ENCODE peak calls at places on chromosomes 11 and 22, in eight cellular contexts. H is neuronal stem cell; S is Daoy; G is astrocyte of the spinal cord; K is stimulated activated CD4-positive, alpha-beta T cell treated with anti-CD3 and anti-CD28 coated beads, Interleukin-12 subunit alpha, Interleukin-12 subunit beta, amount 100 ng/mL, for 24 hours; V is HTR-8/SVneo; N is NCI-H446 treated with DMSO at 0.1 percent for 48 hours; Z is Caco-2. W is an unnamed sample.

GRCh38 chr11:396948-397548 is 3.0 kb downstream of the PKP3 start:
- DNase-seq in H (no peak), S (peak; percentile 87), G (peak; percentile 66), K (no peak), V (no peak), N (no peak), Z (no peak), W (no peak)

GRCh38 chr22:39724390-39724789 is 153.8 kb downstream of the CACNA1I start:
- DNase-seq in H (no peak), S (peak; percentile 14), G (no peak), K (no peak), V (no peak), N (no peak), Z (no peak), W (peak; percentile 21)

GRCh38 chr22:31313366-31314147 is 21.3 kb upstream of the PIK3IP1 start:
- DNase-seq in H (peak; percentile 54), S (peak; percentile 28), G (peak; percentile 67), K (peak; percentile 67), V (peak; percentile 44), N (peak; percentile 38), Z (peak; percentile 66), W (peak; percentile 62)

GRCh38 chr11:44593194-44593593 is 27.7 kb downstream of the CD82 start:
- DNase-seq in H (no peak), S (no peak), G (no peak), K (no peak), V (no peak), N (no peak), Z (no peak), W (no peak)

GRCh38 chr11:85809881-85810280 is 1.1 kb downstream of the SYTL2 start:
- DNase-seq in H (no peak), S (peak; percentile 23), G (no peak), K (no peak), V (peak; percentile 66), N (no peak), Z (peak; percentile 69), W (peak; percentile 22)

GRCh38 chr11:17531818-17532131 is 12.4 kb downstream of the USH1C start:
- DNase-seq in H (no peak), S (peak; percentile 59), G (no peak), K (no peak), V (no peak), N (no peak), Z (peak; percentile 90), W (no peak)

GRCh38 chr11:68550485-68550817 is 89.9 kb downstream of the PPP6R3 start:
- DNase-seq in H (no peak), S (no peak), G (no peak), K (peak; percentile 25), V (no peak), N (no peak), Z (no peak), W (no peak)

GRCh38 chr11:94925422-94926270 is 47.7 kb downstream of the CWC15 start:
- DNase-seq in H (no peak), S (no peak), G (no peak), K (no peak), V (no peak), N (no peak), Z (no peak), W (peak; percentile 42)

GRCh38 chr22:42699281-42699681 is 21.4 kb downstream of the A4GALT start:
- DNase-seq in H (no peak), S (no peak), G (no peak), K (no peak), V (no peak), N (no peak), Z (no peak), W (no peak)

W was measured in A673.